ENCODE peak calls at places on chromosomes 3 and 15, in five cellular contexts. H is AG04450; A is foreskin fibroblast; B is CD4-positive, alpha-beta T cell; E is cardiac fibroblast. D is an unnamed sample.

GRCh38 chr15:94792166-94792565 is 560.8 kb downstream of the MCTP2 start:
- DNase-seq in H (peak), A (no peak), B (no peak), E (no peak), D (no peak)

GRCh38 chr3:134065252-134065651 is 35.5 kb upstream of the SLCO2A1 start:
- DNase-seq in H (no peak), A (no peak), B (no peak), E (no peak), D (no peak)

GRCh38 chr3:150385296-150386242 is 22.5 kb upstream of the TSC22D2 start:
- DNase-seq in H (no peak), A (no peak), B (no peak), E (no peak), D (no peak)

GRCh38 chr15:20295238-20295811 is 246.3 kb downstream of the GOLGA6L6 start:
- DNase-seq in H (no peak), A (no peak), B (no peak), E (no peak), D (peak)

GRCh38 chr3:127849368-127849767 is 27.1 kb upstream of the MGLL start:
- DNase-seq in H (no peak), A (no peak), B (no peak), E (no peak), D (no peak)

GRCh38 chr15:101322849-101323477 is 27.9 kb upstream of the SNRPA1 start:
- DNase-seq in H (no peak), A (no peak), B (no peak), E (no peak), D (no peak)

GRCh38 chr3:196941846-196942225 is 492 bp downstream of the NCBP2 start:
- DNase-seq in H (no peak), A (peak), B (peak), E (peak), D (no peak)

GRCh38 chr15:80703965-80704364 is 8.9 kb downstream of the ABHD17C start:
- DNase-seq in H (no peak), A (no peak), B (no peak), E (no peak), D (no peak)

GRCh38 chr3:69052567-69052898 is 400 bp upstream of the TMF1 start:
- DNase-seq in H (no peak), A (no peak), B (no peak), E (no peak), D (no peak)

GRCh38 chr3:187368251-187368733 is at the start of gene RTP4:
- DNase-seq in H (no peak), A (peak), B (no peak), E (peak), D (peak)

GRCh38 chr3:119018690-119019463 is 15.8 kb downstream of the IGSF11 start:
- DNase-seq in H (no peak), A (no peak), B (no peak), E (no peak), D (no peak)

GRCh38 chr3:67647390-67647878 is 7.0 kb downstream of the SUCLG2 start:
- DNase-seq in H (peak), A (peak), B (no peak), E (peak), D (no peak)

GRCh38 chr3:164679245-164679644 is 399.1 kb downstream of the SI start:
- DNase-seq in H (no peak), A (no peak), B (no peak), E (no peak), D (no peak)

GRCh38 chr15:33623010-33623409 is 312.2 kb downstream of the RYR3 start:
- DNase-seq in H (no peak), A (no peak), B (no peak), E (no peak), D (no peak)

GRCh38 chr3:17175187-17175839 is 290.6 kb downstream of the PLCL2 start:
- DNase-seq in H (peak), A (peak), B (no peak), E (peak), D (no peak)

GRCh38 chr3:40951636-40952035 is 247.7 kb upstream of the CTNNB1 start:
- DNase-seq in H (no peak), A (no peak), B (no peak), E (peak), D (no peak)

GRCh38 chr3:138889792-138890191 is 55.1 kb upstream of the PIK3CB start:
- DNase-seq in H (no peak), A (no peak), B (no peak), E (no peak), D (no peak)

GRCh38 chr3:62103531-62103930 is 269.8 kb downstream of the FEZF2 start:
- DNase-seq in H (no peak), A (no peak), B (no peak), E (no peak), D (no peak)

GRCh38 chr3:117455782-117456181 is 746.2 kb downstream of the TUSC7 start:
- DNase-seq in H (no peak), A (no peak), B (no peak), E (no peak), D (no peak)

GRCh38 chr3:50132421-50133282 is 22.5 kb upstream of the SEMA3F start:
- DNase-seq in H (no peak), A (no peak), B (no peak), E (no peak), D (no peak)

GRCh38 chr3:50464578-50464977 is 38.9 kb downstream of the CACNA2D2 start:
- DNase-seq in H (no peak), A (no peak), B (no peak), E (no peak), D (no peak)

GRCh38 chr3:9452417-9452816 is 55.0 kb downstream of the SETD5 start:
- DNase-seq in H (no peak), A (no peak), B (no peak), E (peak), D (no peak)

GRCh38 chr3:179603831-179604230 is 607 bp downstream of the MRPL47 start:
- DNase-seq in H (no peak), A (no peak), B (no peak), E (no peak), D (no peak)

GRCh38 chr3:138282836-138283235 is 46.8 kb downstream of the NME9 start:
- DNase-seq in H (no peak), A (no peak), B (no peak), E (no peak), D (no peak)

GRCh38 chr3:52649461-52650210 is 36.1 kb downstream of the PBRM1 start:
- DNase-seq in H (no peak), A (peak), B (no peak), E (peak), D (no peak)

GRCh38 chr3:123327480-123327879 is 121.4 kb downstream of the ADCY5 start:
- DNase-seq in H (no peak), A (no peak), B (no peak), E (no peak), D (no peak)

GRCh38 chr3:10962481-10963036 is 30.0 kb upstream of the SLC6A1 start:
- DNase-seq in H (no peak), A (no peak), B (no peak), E (no peak), D (no peak)

GRCh38 chr3:64399205-64399800 is 174.0 kb upstream of the PRICKLE2 start:
- DNase-seq in H (peak), A (peak), B (no peak), E (peak), D (no peak)

GRCh38 chr15:100934735-100935134 is 15.6 kb downstream of the LRRK1 start:
- DNase-seq in H (no peak), A (no peak), B (no peak), E (no peak), D (no peak)

GRCh38 chr3:141405581-141405980 is 37.3 kb downstream of the ZBTB38 start:
- DNase-seq in H (no peak), A (no peak), B (no peak), E (no peak), D (no peak)

GRCh38 chr3:24886511-24886910 is 391.9 kb upstream of the THRB start:
- DNase-seq in H (no peak), A (no peak), B (no peak), E (no peak), D (no peak)

GRCh38 chr3:134315286-134316106 is 58.8 kb downstream of the AMOTL2 start:
- DNase-seq in H (no peak), A (no peak), B (no peak), E (peak), D (no peak)

GRCh38 chr15:75508741-75509532 is 57.4 kb upstream of the SIN3A start:
- DNase-seq in H (peak), A (peak), B (no peak), E (peak), D (no peak)

GRCh38 chr3:62319570-62320243 is 53.6 kb downstream of the FEZF2 start:
- DNase-seq in H (no peak), A (no peak), B (no peak), E (no peak), D (no peak)

GRCh38 chr3:115254492-115255196 is 107.6 kb upstream of the ZBTB20 start:
- DNase-seq in H (no peak), A (no peak), B (no peak), E (no peak), D (no peak)

GRCh38 chr3:50050361-50050760 is 38.4 kb upstream of the RBM5 start:
- DNase-seq in H (peak), A (peak), B (no peak), E (peak), D (no peak)

GRCh38 chr3:105365536-105366301 is 990 bp upstream of the ALCAM start:
- DNase-seq in H (no peak), A (peak), B (no peak), E (peak), D (no peak)
- TF ChIP-seq CTCF in H (no peak), A (no peak), B (no peak), E (peak), D (no peak)

DNA sequence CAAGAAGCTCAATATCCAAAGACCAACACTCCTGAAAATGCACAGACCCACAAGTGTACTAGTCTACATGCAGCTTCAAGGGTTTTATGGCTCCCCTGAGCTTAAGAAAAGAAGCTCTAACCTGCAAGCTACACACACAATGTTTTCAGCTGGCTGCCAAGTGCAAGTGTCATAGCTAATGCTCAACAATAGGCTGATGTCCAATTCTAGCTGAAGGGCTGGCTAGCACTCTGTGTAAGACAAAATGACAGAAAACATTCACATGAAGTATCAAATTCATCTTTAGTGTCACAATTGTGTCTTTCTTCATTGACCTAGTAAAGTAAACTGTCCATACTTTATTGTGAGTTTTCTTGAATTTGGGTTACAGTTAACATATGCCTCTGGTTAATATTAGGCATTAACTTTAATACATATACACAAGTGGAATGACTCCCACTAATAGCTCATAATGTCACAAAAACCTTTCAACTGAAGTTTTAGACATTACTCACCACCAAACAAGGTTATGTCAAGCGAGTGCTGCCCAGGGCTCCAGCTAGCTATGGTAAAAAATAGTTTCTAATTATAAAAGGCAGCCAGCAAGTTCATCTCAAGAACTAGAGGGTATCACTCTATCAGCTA is 15.1 kb downstream of the ABI3BP start:
- DNase-seq in H (no peak), A (no peak), B (no peak), E (no peak), D (no peak)
- TF ChIP-seq CTCF in H (no peak), A (no peak), B (no peak), E (no peak), D (no peak)

GRCh38 chr3:157906627-157907026 is 199.6 kb downstream of the SHOX2 start:
- DNase-seq in H (no peak), A (no peak), B (no peak), E (peak), D (no peak)
- TF ChIP-seq CTCF in H (peak), A (peak), B (no peak), E (no peak), D (no peak)

DNA sequence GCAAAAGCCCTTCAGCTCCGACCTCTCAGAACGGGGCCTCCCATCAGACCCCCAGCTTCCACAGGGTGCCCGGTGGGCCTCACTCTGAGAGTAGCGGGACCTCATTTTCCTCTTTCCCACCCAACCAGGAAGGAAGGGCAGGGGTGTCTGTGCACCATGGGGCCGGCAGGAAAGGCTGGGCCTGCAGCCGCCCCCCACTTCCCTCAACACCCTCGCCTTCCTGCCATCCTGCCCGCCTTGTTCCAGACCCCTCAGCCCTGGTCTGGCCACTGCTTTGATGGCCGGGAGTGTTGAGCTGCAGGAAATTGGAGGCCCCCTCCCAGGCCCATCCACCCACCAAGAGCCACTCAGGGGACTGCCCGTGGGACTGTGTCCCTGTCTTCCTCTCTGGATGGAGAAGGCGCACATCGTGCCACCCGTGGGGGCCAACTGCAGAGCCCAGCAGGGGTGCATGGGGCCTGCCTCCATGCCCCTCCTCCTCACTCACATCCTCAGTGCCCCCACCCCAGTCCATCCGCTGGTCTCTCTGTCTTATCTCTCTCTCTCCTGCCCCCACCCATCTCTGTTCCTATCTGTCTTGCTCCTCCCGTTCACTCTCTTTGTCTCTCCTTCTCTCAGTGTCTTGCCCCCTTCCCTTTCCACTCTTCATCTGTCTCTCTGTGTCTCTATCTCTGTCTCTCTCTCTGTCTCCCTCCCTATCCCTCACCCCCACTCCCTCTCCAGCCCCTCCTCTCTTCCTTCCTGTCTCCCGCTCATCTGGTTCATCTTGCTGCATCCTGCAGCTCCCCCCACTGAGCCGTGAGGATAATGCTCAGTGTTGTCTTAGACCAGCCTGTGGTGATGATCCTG is 1.8 kb upstream of the PLXND1 start:
- DNase-seq in H (no peak), A (no peak), B (no peak), E (peak), D (no peak)
- TF ChIP-seq CTCF in H (no peak), A (peak), B (peak), E (peak), D (no peak)

DNA sequence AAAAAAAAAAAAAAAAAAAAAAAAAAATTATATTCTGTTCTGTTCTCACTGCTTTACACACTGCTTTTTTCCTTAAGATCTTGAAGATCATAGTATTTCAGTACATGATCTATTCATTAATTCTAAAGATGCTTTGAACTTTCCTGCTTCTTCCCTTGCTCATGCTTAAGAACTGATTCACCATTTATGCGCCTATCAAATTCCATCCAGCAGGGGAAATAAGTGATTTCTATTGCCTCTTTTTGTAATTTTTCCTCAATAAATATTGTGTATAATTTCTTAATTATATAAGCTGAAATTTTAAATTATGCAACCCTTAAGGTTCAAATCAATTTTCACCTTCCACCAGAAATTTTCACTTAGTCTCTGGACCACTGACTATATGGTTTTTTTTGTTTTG is 10.6 kb downstream of the DENND6A start:
- DNase-seq in H (no peak), A (no peak), B (no peak), E (no peak), D (no peak)
- TF ChIP-seq CTCF in H (peak), A (peak), B (no peak), E (peak), D (no peak)

DNA sequence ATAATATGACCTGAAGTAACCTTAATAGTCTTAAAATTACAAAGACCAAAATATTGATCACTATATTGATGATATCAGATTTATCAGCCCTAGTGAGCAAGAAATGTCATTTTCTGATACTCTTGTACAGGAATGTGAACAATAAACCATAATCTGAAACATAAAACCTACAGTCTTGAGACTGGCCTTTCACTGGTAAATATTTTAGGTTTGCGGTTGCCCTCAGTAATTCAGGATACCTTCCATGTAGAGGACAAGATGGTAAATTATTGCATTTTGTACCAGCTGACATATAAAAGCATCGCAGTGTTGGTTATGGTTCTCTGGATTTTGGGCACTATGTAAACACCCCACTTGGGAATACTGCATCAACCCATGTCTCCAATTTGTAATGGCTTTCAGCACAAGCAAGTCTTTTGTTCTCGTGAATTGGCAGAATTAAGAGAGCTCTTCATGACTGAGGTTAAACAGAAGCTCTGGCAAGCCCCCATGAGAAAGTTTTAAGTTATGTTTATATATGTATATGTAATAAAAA is 128.5 kb downstream of the LMLN start:
- DNase-seq in H (no peak), A (no peak), B (no peak), E (no peak), D (no peak)
- TF ChIP-seq CTCF in H (no peak), A (no peak), B (no peak), E (no peak), D (no peak)

GRCh38 chr3:173275740-173276139 is 121.8 kb upstream of the NLGN1 start:
- DNase-seq in H (no peak), A (no peak), B (no peak), E (no peak), D (no peak)
- TF ChIP-seq CTCF in H (no peak), A (no peak), B (no peak), E (no peak), D (no peak)

GRCh38 chr15:81820236-81820635 is 225.6 kb downstream of the MEX3B start:
- DNase-seq in H (peak), A (no peak), B (no peak), E (peak), D (no peak)
- TF ChIP-seq CTCF in H (no peak), A (no peak), B (no peak), E (no peak), D (no peak)

DNA sequence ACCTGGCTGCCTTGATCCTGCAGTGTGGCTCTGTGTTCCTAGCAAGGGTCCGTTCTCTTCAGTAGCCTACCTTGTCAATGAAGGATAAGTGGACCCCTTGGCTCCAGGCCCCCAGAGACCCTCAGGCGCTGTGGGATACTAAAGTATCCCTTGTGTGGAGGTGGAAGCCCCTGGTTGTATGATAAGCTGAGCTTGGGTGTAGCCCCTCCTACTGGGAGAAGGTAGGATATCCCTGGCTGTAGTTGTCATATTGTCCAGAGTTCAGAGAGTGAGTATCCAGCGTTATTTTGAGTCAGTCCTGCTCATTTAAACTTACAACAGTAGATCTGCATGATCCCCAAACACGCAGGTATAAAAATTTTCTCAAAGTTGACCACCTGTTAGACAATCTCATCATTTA is 496.8 kb downstream of the CNTN4 start:
- DNase-seq in H (no peak), A (no peak), B (no peak), E (no peak), D (no peak)
- TF ChIP-seq CTCF in H (no peak), A (no peak), B (no peak), E (no peak), D (no peak)

D was measured in natural killer cell.